ENCODE peak calls at places on chromosomes 6 and 20, in four cellular contexts. One of them, this sample, is unnamed.

GRCh38 chr6:117549606-117550005 is 52.7 kb downstream of the GOPC start:
- DNase-seq in kidney epithelial cell: no peak
- DNase-seq in AG09309: no peak
- DNase-seq in mammary epithelial cell: no peak
- DNase-seq in this sample: no peak

GRCh38 chr6:122715725-122716124 is 63.8 kb upstream of the FABP7 start:
- DNase-seq in kidney epithelial cell: no peak
- DNase-seq in mammary epithelial cell: no peak
- DNase-seq in AG09309: no peak
- DNase-seq in this sample: no peak

GRCh38 chr6:168376120-168376519 is 56.5 kb upstream of the DACT2 start:
- DNase-seq in mammary epithelial cell: no peak
- DNase-seq in kidney epithelial cell: no peak
- DNase-seq in AG09309: no peak
- DNase-seq in this sample: no peak

GRCh38 chr6:82205793-82206425 is 41.6 kb downstream of the IBTK start:
- DNase-seq in kidney epithelial cell: no peak
- DNase-seq in mammary epithelial cell: no peak
- DNase-seq in AG09309: no peak
- DNase-seq in this sample: no peak

GRCh38 chr20:62936996-62937352 is 973 bp upstream of the GID8 start:
- DNase-seq in AG09309: no peak
- DNase-seq in mammary epithelial cell: peak
- DNase-seq in kidney epithelial cell: peak
- DNase-seq in this sample: no peak

GRCh38 chr20:40856653-40857052 is 167.6 kb upstream of the MAFB start:
- DNase-seq in kidney epithelial cell: no peak
- DNase-seq in mammary epithelial cell: no peak
- DNase-seq in AG09309: no peak
- DNase-seq in this sample: no peak

GRCh38 chr6:144134176-144134575 is 16.1 kb upstream of the STX11 start:
- DNase-seq in mammary epithelial cell: no peak
- DNase-seq in AG09309: no peak
- DNase-seq in kidney epithelial cell: no peak
- DNase-seq in this sample: no peak

GRCh38 chr6:154404791-154405400 is 48.3 kb upstream of the IPCEF1 start:
- DNase-seq in mammary epithelial cell: no peak
- DNase-seq in AG09309: peak
- DNase-seq in kidney epithelial cell: no peak
- DNase-seq in this sample: no peak

GRCh38 chr20:57167971-57168693 is 98.3 kb downstream of the BMP7 start:
- DNase-seq in AG09309: peak
- DNase-seq in mammary epithelial cell: no peak
- DNase-seq in kidney epithelial cell: no peak
- DNase-seq in this sample: peak

GRCh38 chr20:11847827-11848226 is 69.9 kb upstream of the BTBD3 start:
- DNase-seq in kidney epithelial cell: no peak
- DNase-seq in mammary epithelial cell: no peak
- DNase-seq in AG09309: no peak
- DNase-seq in this sample: no peak

GRCh38 chr20:52801628-52802006 is 170.5 kb upstream of the TSHZ2 start:
- DNase-seq in kidney epithelial cell: no peak
- DNase-seq in AG09309: no peak
- DNase-seq in mammary epithelial cell: no peak
- DNase-seq in this sample: no peak

GRCh38 chr6:17001188-17001587 is 100.7 kb upstream of the STMND1 start:
- DNase-seq in kidney epithelial cell: no peak
- DNase-seq in mammary epithelial cell: no peak
- DNase-seq in AG09309: no peak
- DNase-seq in this sample: no peak

GRCh38 chr6:34618430-34619182 is 62.5 kb upstream of the SPDEF start:
- DNase-seq in kidney epithelial cell: no peak
- DNase-seq in mammary epithelial cell: no peak
- DNase-seq in AG09309: no peak
- DNase-seq in this sample: no peak

GRCh38 chr6:147508073-147508870 is at the start of gene SAMD5:
- DNase-seq in kidney epithelial cell: no peak
- DNase-seq in mammary epithelial cell: peak
- DNase-seq in AG09309: peak
- DNase-seq in this sample: no peak

GRCh38 chr20:57126481-57127092 is 139.9 kb downstream of the BMP7 start:
- DNase-seq in kidney epithelial cell: no peak
- DNase-seq in mammary epithelial cell: peak
- DNase-seq in AG09309: no peak
- DNase-seq in this sample: no peak

GRCh38 chr6:85362652-85363310 is 87.1 kb upstream of the NT5E start:
- DNase-seq in kidney epithelial cell: no peak
- DNase-seq in AG09309: peak
- DNase-seq in mammary epithelial cell: no peak
- DNase-seq in this sample: no peak

GRCh38 chr6:72616406-72617015 is 5.4 kb upstream of the KCNQ5 start:
- DNase-seq in kidney epithelial cell: no peak
- DNase-seq in mammary epithelial cell: peak
- DNase-seq in AG09309: no peak
- DNase-seq in this sample: no peak

GRCh38 chr6:170142559-170142958 is 148.3 kb downstream of the DLL1 start:
- DNase-seq in kidney epithelial cell: no peak
- DNase-seq in AG09309: no peak
- DNase-seq in mammary epithelial cell: no peak
- DNase-seq in this sample: no peak

GRCh38 chr6:35294308-35294945 is 3.2 kb upstream of the DEF6 start:
- DNase-seq in kidney epithelial cell: no peak
- DNase-seq in AG09309: no peak
- DNase-seq in mammary epithelial cell: peak
- DNase-seq in this sample: no peak

GRCh38 chr20:47540443-47541354 is 39.0 kb downstream of the NCOA3 start:
- DNase-seq in mammary epithelial cell: no peak
- DNase-seq in kidney epithelial cell: no peak
- DNase-seq in AG09309: no peak
- DNase-seq in this sample: no peak

GRCh38 chr6:125802943-125803377 is 12.2 kb downstream of the NCOA7 start:
- DNase-seq in kidney epithelial cell: no peak
- DNase-seq in AG09309: no peak
- DNase-seq in mammary epithelial cell: no peak
- DNase-seq in this sample: no peak

GRCh38 chr6:49713346-49713745 is at the start of gene CRISP2:
- DNase-seq in mammary epithelial cell: peak
- DNase-seq in kidney epithelial cell: no peak
- DNase-seq in AG09309: no peak
- DNase-seq in this sample: no peak

GRCh38 chr6:91137286-91137685 is 550.4 kb upstream of the MAP3K7 start:
- DNase-seq in mammary epithelial cell: no peak
- DNase-seq in AG09309: no peak
- DNase-seq in kidney epithelial cell: no peak
- DNase-seq in this sample: no peak

GRCh38 chr20:10061641-10062040 is 26.9 kb downstream of the ANKEF1 start:
- DNase-seq in mammary epithelial cell: no peak
- DNase-seq in AG09309: no peak
- DNase-seq in kidney epithelial cell: no peak
- DNase-seq in this sample: no peak

GRCh38 chr20:51156041-51156795 is 133.3 kb upstream of the KCNG1 start:
- DNase-seq in AG09309: peak
- DNase-seq in kidney epithelial cell: no peak
- DNase-seq in mammary epithelial cell: no peak
- DNase-seq in this sample: peak

GRCh38 chr6:161443868-161444267 is 170.0 kb upstream of the AGPAT4 start:
- DNase-seq in AG09309: no peak
- DNase-seq in kidney epithelial cell: no peak
- DNase-seq in mammary epithelial cell: no peak
- DNase-seq in this sample: no peak

GRCh38 chr6:45323656-45324224 is 4.4 kb upstream of the RUNX2 start:
- DNase-seq in kidney epithelial cell: no peak
- DNase-seq in mammary epithelial cell: no peak
- DNase-seq in AG09309: no peak
- DNase-seq in this sample: no peak

GRCh38 chr6:135936606-135937005 is 85.1 kb downstream of the PDE7B start:
- DNase-seq in kidney epithelial cell: peak
- DNase-seq in AG09309: peak
- DNase-seq in mammary epithelial cell: peak
- DNase-seq in this sample: peak

GRCh38 chr20:49320460-49320859 is 42.6 kb upstream of the ZNFX1 start:
- DNase-seq in AG09309: no peak
- DNase-seq in mammary epithelial cell: peak
- DNase-seq in kidney epithelial cell: no peak
- DNase-seq in this sample: no peak

GRCh38 chr20:4896971-4897497 is 104.3 kb downstream of the SLC23A2 start:
- DNase-seq in AG09309: no peak
- DNase-seq in mammary epithelial cell: peak
- DNase-seq in kidney epithelial cell: no peak
- DNase-seq in this sample: no peak

GRCh38 chr6:128158496-128158895 is 257.6 kb upstream of the THEMIS start:
- DNase-seq in AG09309: no peak
- DNase-seq in mammary epithelial cell: no peak
- DNase-seq in kidney epithelial cell: no peak
- DNase-seq in this sample: no peak

GRCh38 chr6:15074806-15075205 is 171.1 kb upstream of the JARID2 start:
- DNase-seq in kidney epithelial cell: no peak
- DNase-seq in AG09309: no peak
- DNase-seq in mammary epithelial cell: no peak
- DNase-seq in this sample: no peak

GRCh38 chr6:127069659-127070279 is 48.7 kb upstream of the RSPO3 start:
- DNase-seq in kidney epithelial cell: peak
- DNase-seq in AG09309: no peak
- DNase-seq in mammary epithelial cell: peak
- DNase-seq in this sample: no peak

GRCh38 chr6:148757944-148758343 is 11.1 kb downstream of the UST start:
- DNase-seq in mammary epithelial cell: no peak
- DNase-seq in AG09309: no peak
- DNase-seq in kidney epithelial cell: no peak
- DNase-seq in this sample: no peak
- H3K4me3 ChIP-seq in mammary epithelial cell: no peak
- H3K4me3 ChIP-seq in AG09309: no peak
- H3K4me3 ChIP-seq in kidney epithelial cell: no peak
- H3K4me3 ChIP-seq in this sample: no peak

DNA sequence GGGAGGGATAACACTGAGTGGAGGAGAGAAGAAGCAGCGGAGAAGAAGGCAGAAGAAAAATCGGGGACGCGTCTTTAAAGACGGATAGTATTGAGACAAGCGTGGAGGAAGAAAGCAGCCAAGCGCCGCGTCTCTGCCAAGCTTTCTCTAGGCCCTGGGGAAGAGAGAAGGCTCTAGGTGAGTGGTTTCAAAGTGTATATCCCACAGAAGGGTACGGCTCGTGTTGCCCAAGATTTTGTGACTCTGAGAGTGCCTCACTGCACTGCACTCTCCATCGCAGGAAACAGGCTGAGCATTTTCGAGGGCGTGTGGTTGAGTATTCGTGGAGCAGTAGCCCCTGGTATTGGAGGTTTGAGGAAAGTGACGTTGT is 185.4 kb downstream of the TRIM27 start:
- DNase-seq in AG09309: no peak
- DNase-seq in kidney epithelial cell: no peak
- DNase-seq in mammary epithelial cell: no peak
- DNase-seq in this sample: no peak
- H3K4me3 ChIP-seq in AG09309: no peak
- H3K4me3 ChIP-seq in kidney epithelial cell: no peak
- H3K4me3 ChIP-seq in mammary epithelial cell: no peak
- H3K4me3 ChIP-seq in this sample: no peak

GRCh38 chr6:93468291-93468690 is 48.9 kb upstream of the EPHA7 start:
- DNase-seq in AG09309: no peak
- DNase-seq in mammary epithelial cell: no peak
- DNase-seq in kidney epithelial cell: no peak
- DNase-seq in this sample: peak
- H3K4me3 ChIP-seq in AG09309: no peak
- H3K4me3 ChIP-seq in mammary epithelial cell: no peak
- H3K4me3 ChIP-seq in kidney epithelial cell: no peak
- H3K4me3 ChIP-seq in this sample: no peak

DNA sequence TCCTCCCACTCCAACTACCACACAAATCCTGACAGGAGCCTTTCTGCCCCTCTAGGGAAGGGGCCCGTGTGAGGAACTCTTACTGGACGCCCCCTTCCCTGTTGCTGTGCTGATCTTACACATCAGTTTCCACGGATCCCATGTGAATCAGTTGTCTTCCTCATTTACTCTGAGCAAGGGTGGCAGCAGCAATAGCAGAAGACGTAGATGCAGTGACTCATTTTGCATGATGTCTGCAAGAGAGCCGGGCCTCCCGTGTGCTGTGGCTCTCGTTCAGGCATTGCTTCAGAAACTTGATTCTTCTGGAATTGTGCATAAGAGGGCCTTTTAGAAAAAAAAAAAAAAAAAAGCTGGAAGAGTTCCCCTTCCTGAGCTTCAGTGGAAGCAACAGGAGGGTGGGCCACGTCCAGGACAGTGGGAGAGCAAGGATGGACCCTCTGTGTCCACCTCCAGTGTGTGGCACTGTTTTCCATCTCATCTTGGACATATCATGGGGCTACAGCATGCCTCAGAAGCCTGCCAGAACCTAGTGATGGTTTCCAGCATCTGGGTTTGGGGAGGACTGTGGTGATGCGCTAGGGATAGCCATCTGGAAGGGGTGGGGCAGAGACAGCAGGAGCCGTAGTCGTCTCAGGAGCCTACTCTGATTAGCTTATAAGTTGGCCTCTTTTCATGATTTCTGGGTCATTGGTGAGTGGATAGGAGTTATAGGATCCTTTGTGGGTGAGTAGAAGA is 62.1 kb downstream of the FOXO3 start:
- DNase-seq in AG09309: peak
- DNase-seq in mammary epithelial cell: peak
- DNase-seq in kidney epithelial cell: peak
- DNase-seq in this sample: peak
- H3K4me3 ChIP-seq in AG09309: no peak
- H3K4me3 ChIP-seq in mammary epithelial cell: no peak
- H3K4me3 ChIP-seq in kidney epithelial cell: no peak
- H3K4me3 ChIP-seq in this sample: no peak

This sample was measured in skeletal muscle cell.